ENCODE peak calls at places on chromosomes 5 and 9, in nine cellular contexts. Q, U, Y, L, V, N, W, A and X are unnamed samples. For H3K79me2, the result is how much of the 10 kb centered on the place peaks cover.

GRCh38 chr5:132821350-132821749 is 8.2 kb downstream of the SOWAHA start:
- DNase-seq in Y (no peak), V (no peak), L (no peak), N (no peak), W (no peak), Q (no peak), A (no peak), U (no peak), X (no peak)

GRCh38 chr5:179263391-179264052 is 81.7 kb downstream of the ADAMTS2 start:
- DNase-seq in U (no peak), L (no peak), A (no peak), V (no peak), W (no peak), N (peak), Y (no peak), Q (no peak), X (no peak)

GRCh38 chr5:127696688-127697087 is 6.5 kb upstream of the CCDC192 start:
- DNase-seq in W (no peak), A (no peak), U (peak), L (no peak), Q (no peak), N (no peak), Y (peak), V (no peak), X (no peak)

GRCh38 chr5:40409600-40409999 is 270.1 kb upstream of the PTGER4 start:
- DNase-seq in N (no peak), Y (no peak), V (no peak), Q (no peak), U (no peak), L (no peak), A (no peak), W (no peak), X (no peak)

GRCh38 chr9:12775963-12776774 is 1.3 kb downstream of the LURAP1L start:
- DNase-seq in U (peak), W (no peak), V (peak), Y (peak), A (peak), L (peak), Q (peak), N (peak), X (peak)

GRCh38 chr5:78269088-78269703 is 25.3 kb downstream of the AP3B1 start:
- DNase-seq in L (no peak), W (peak), Q (peak), N (no peak), U (peak), Y (peak), V (no peak), A (no peak), X (peak)

GRCh38 chr9:121748080-121748479 is 96.6 kb downstream of the DAB2IP start:
- DNase-seq in Y (peak), L (no peak), A (no peak), W (peak), V (no peak), U (no peak), Q (no peak), N (no peak), X (no peak)

GRCh38 chr9:134323741-134324358 is 2.4 kb upstream of the RXRA start:
- DNase-seq in A (peak), L (no peak), Y (peak), W (no peak), N (no peak), U (no peak), V (no peak), Q (no peak), X (no peak)

DNA sequence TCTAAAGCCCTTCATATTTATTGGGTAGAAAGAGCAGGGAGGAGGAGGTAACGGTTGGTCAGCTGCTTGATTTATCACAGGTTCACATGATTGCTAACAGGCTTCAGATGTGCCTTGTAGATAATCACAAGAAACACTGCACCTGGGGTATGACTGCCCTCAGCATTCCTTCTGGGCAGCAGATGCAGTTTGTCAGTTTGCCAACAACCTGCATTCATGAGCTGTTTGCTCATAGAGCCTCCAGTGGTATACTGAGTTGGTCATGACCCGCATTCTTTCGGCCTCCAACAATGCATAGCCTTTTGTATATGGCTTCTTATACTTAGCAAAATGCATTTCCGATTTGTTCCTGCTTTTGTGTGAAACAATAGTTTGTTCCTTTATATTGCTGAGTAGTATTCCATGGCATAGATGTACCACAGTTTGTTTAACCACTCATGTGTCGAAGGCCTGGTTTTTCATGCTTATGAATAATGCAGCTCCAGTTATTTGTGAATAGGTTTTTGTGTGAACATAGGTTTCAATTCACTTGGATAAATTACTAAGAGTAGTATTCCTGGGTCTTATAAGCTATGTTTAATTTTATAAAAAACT is 83.6 kb downstream of the ARHGEF28 start:
- DNase-seq in Q (no peak), U (peak), W (no peak), V (no peak), Y (no peak), A (no peak), L (no peak), N (no peak), X (no peak)
- H3K79me2 ChIP-seq in Q (under half), U (under half), W (under half), V (under half), Y (under half), A (under half), L (under half), N (under half), X (under half)

DNA sequence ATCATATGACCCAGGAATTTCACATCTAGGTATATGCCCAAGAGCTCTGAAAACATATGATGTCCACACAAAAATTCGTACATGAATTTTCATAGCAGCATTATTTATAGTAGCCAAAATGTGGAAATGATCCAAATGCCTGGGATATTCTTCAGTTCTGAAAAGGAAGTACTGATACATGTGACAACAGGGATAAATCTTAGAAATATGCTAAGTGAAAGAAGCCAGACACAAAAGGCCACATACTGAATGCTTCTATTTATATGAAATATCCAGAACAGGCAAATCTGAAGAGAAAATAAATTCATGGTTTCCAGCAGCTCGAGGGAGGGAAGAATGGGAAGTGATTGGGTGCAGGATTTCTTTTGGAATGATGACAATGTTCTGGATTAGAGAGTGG is 16.8 kb upstream of the ZBTB43 start:
- DNase-seq in U (no peak), W (no peak), Y (no peak), Q (no peak), L (no peak), V (no peak), N (no peak), A (no peak), X (no peak)
- TF ChIP-seq EZH2phosphoT487 in U (no peak), W (no peak), Y (no peak), Q (no peak), L (no peak), V (no peak), N (no peak), A (no peak), X (no peak)

GRCh38 chr5:50702615-50703325 is 36.3 kb downstream of the PARP8 start:
- DNase-seq in A (no peak), V (no peak), W (peak), L (no peak), N (no peak), U (no peak), Q (peak), Y (no peak), X (no peak)
- H3K79me2 ChIP-seq in A (under half), V (under half), W (under half), L (half or more), N (under half), U (under half), Q (half or more), Y (under half), X (under half)

GRCh38 chr5:34007116-34007674 is 655 bp downstream of the AMACR start:
- DNase-seq in L (peak), V (no peak), Q (peak), U (no peak), N (peak), Y (peak), W (no peak), A (no peak), X (no peak)
- TF ChIP-seq EZH2phosphoT487 in L (no peak), V (no peak), Q (no peak), U (no peak), N (no peak), Y (no peak), W (no peak), A (no peak), X (no peak)

DNA sequence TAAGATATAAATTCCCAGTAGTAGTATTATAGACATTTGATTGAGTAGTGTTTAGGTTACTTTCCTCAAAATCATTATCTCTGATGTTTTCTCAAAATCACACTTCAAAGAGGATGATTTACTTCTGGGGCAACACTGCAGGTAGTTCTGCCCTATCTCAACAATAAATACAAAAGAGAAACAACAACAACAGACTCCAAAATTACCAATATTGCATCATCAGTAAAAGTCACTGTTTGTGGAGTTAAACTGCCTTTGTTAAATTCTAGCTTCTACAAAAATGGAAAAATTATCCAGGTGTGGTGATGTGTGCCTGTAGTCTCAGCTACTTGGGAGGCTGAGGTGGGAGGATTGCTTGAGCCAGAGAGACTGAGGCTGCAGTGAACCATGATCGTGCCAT is 637.6 kb upstream of the ZNF608 start:
- DNase-seq in V (no peak), W (no peak), N (no peak), Y (no peak), L (no peak), A (no peak), Q (no peak), U (no peak), X (no peak)
- H3K79me2 ChIP-seq in V (under half), W (under half), N (under half), Y (under half), L (under half), A (under half), Q (under half), U (under half), X (under half)

GRCh38 chr5:73605223-73606087 is 20.5 kb upstream of the ARHGEF28 start:
- DNase-seq in W (no peak), A (no peak), V (peak), Y (peak), Q (no peak), U (peak), L (no peak), N (no peak), X (no peak)

GRCh38 chr5:73599378-73599777 is 26.6 kb upstream of the ARHGEF28 start:
- DNase-seq in N (no peak), U (no peak), Y (no peak), L (no peak), A (no peak), Q (no peak), W (no peak), V (no peak), X (no peak)

GRCh38 chr5:73607228-73607627 is 18.8 kb upstream of the ARHGEF28 start:
- DNase-seq in N (no peak), L (no peak), A (no peak), U (peak), V (no peak), W (no peak), Q (no peak), Y (no peak), X (no peak)

GRCh38 chr5:73606206-73606753 is 19.7 kb upstream of the ARHGEF28 start:
- DNase-seq in V (no peak), W (no peak), Q (no peak), U (no peak), A (no peak), L (no peak), Y (no peak), N (no peak), X (no peak)

DNA sequence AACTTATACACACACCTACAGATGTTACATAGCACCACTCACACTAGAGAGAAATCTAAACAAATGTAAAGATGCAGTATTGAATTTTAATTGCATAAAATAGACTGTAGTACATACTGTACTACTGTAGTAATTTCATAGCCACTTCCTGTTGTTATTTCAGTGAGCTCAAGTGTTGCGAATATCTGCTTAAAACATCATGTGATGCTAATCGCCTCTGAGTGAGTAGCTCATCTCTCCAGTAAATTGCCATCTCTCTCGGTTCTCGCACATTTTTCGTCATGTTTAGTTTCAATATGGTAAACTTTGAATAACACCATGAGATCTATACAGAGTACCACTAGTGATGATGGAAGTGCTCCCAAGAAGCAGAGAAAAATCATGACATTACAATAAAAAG is 22.0 kb upstream of the ARHGEF28 start:
- DNase-seq in N (no peak), U (no peak), Y (no peak), W (no peak), A (no peak), Q (no peak), V (no peak), L (no peak), X (no peak)
- TF ChIP-seq EZH2phosphoT487 in N (no peak), U (no peak), Y (no peak), W (no peak), A (no peak), Q (no peak), V (no peak), L (no peak), X (no peak)